ENCODE peak calls at places on chromosomes 16 and 17, in seven cellular contexts. One of them, this sample, is unnamed.

GRCh38 chr16:28090646-28091377 is 27.3 kb upstream of the GSG1L start:
- DNase-seq in left lung: no peak
- DNase-seq in body of pancreas: no peak
- DNase-seq in esophagus muscularis mucosa: no peak
- DNase-seq in right cardiac atrium: no peak
- DNase-seq in upper lobe of right lung: no peak
- DNase-seq in psoas muscle: no peak
- DNase-seq in this sample: no peak

GRCh38 chr17:77254961-77255741 is 114.4 kb downstream of the SEC14L1 start:
- DNase-seq in esophagus muscularis mucosa: no peak
- DNase-seq in psoas muscle: no peak
- DNase-seq in body of pancreas: peak; percentile 29
- DNase-seq in left lung: peak; percentile 85
- DNase-seq in upper lobe of right lung: peak; percentile 82
- DNase-seq in right cardiac atrium: peak; percentile 46
- DNase-seq in this sample: peak; percentile 98

GRCh38 chr17:57552114-57552601 is 192.9 kb downstream of the CCDC182 start:
- DNase-seq in right cardiac atrium: peak; percentile 71
- DNase-seq in upper lobe of right lung: no peak
- DNase-seq in esophagus muscularis mucosa: no peak
- DNase-seq in psoas muscle: no peak
- DNase-seq in body of pancreas: no peak
- DNase-seq in left lung: peak; percentile 61
- DNase-seq in this sample: no peak

GRCh38 chr17:51050291-51051033 is 70.2 kb downstream of the SPAG9 start:
- DNase-seq in esophagus muscularis mucosa: no peak
- DNase-seq in body of pancreas: no peak
- DNase-seq in left lung: no peak
- DNase-seq in psoas muscle: no peak
- DNase-seq in upper lobe of right lung: no peak
- DNase-seq in right cardiac atrium: no peak
- DNase-seq in this sample: no peak

GRCh38 chr16:46720619-46721018 is 27.5 kb downstream of the MYLK3 start:
- DNase-seq in body of pancreas: no peak
- DNase-seq in esophagus muscularis mucosa: no peak
- DNase-seq in psoas muscle: no peak
- DNase-seq in right cardiac atrium: no peak
- DNase-seq in left lung: no peak
- DNase-seq in upper lobe of right lung: no peak
- DNase-seq in this sample: no peak

GRCh38 chr16:81767987-81768592 is 11.0 kb upstream of the PLCG2 start:
- DNase-seq in left lung: no peak
- DNase-seq in body of pancreas: peak; percentile 61
- DNase-seq in right cardiac atrium: no peak
- DNase-seq in psoas muscle: no peak
- DNase-seq in upper lobe of right lung: no peak
- DNase-seq in esophagus muscularis mucosa: no peak
- DNase-seq in this sample: no peak

GRCh38 chr17:79664925-79665738 is 54.3 kb upstream of the RBFOX3 start:
- DNase-seq in esophagus muscularis mucosa: no peak
- DNase-seq in left lung: peak; percentile 81
- DNase-seq in body of pancreas: peak; percentile 86
- DNase-seq in psoas muscle: peak; percentile 57
- DNase-seq in upper lobe of right lung: peak; percentile 88
- DNase-seq in right cardiac atrium: peak; percentile 91
- DNase-seq in this sample: no peak

GRCh38 chr17:28763804-28764266 is 20.0 kb downstream of the TRAF4 start:
- DNase-seq in esophagus muscularis mucosa: no peak
- DNase-seq in body of pancreas: peak; percentile 86
- DNase-seq in right cardiac atrium: peak; percentile 74
- DNase-seq in psoas muscle: peak; percentile 67
- DNase-seq in left lung: no peak
- DNase-seq in upper lobe of right lung: no peak
- DNase-seq in this sample: no peak

GRCh38 chr16:89200124-89200849 is at the start of gene SLC22A31:
- DNase-seq in psoas muscle: no peak
- DNase-seq in upper lobe of right lung: peak; percentile 88
- DNase-seq in body of pancreas: no peak
- DNase-seq in esophagus muscularis mucosa: no peak
- DNase-seq in left lung: peak; percentile 87
- DNase-seq in right cardiac atrium: peak; percentile 54
- DNase-seq in this sample: peak; percentile 62
- H3K4me3 ChIP-seq in psoas muscle: peak within 1 kb of the TSS; percentile 48
- H3K4me3 ChIP-seq in upper lobe of right lung: peak within 1 kb of the TSS; percentile 40
- H3K4me3 ChIP-seq in body of pancreas: no peak within 1 kb of the TSS
- H3K4me3 ChIP-seq in esophagus muscularis mucosa: peak within 1 kb of the TSS; percentile 28
- H3K4me3 ChIP-seq in left lung: peak within 1 kb of the TSS; percentile 51
- H3K4me3 ChIP-seq in right cardiac atrium: peak within 1 kb of the TSS; percentile 44
- H3K4me3 ChIP-seq in this sample: peak within 1 kb of the TSS; percentile 42

GRCh38 chr16:87447323-87447722 is 45.5 kb downstream of the ZCCHC14 start:
- DNase-seq in esophagus muscularis mucosa: no peak
- DNase-seq in left lung: no peak
- DNase-seq in upper lobe of right lung: no peak
- DNase-seq in right cardiac atrium: no peak
- DNase-seq in psoas muscle: no peak
- DNase-seq in body of pancreas: no peak
- DNase-seq in this sample: no peak
- H3K27ac ChIP-seq in esophagus muscularis mucosa: peak overlapping the region; percentile 73
- H3K27ac ChIP-seq in left lung: no peak overlapping the region
- H3K27ac ChIP-seq in upper lobe of right lung: no peak overlapping the region
- H3K27ac ChIP-seq in right cardiac atrium: no peak overlapping the region
- H3K27ac ChIP-seq in psoas muscle: no peak overlapping the region
- H3K27ac ChIP-seq in body of pancreas: no peak overlapping the region
- H3K27ac ChIP-seq in this sample: no peak overlapping the region

GRCh38 chr17:49223517-49224197 is 6.9 kb downstream of the PHOSPHO1 start:
- DNase-seq in right cardiac atrium: peak; percentile 83
- DNase-seq in upper lobe of right lung: peak; percentile 77
- DNase-seq in psoas muscle: peak; percentile 54
- DNase-seq in left lung: peak; percentile 91
- DNase-seq in body of pancreas: peak; percentile 47
- DNase-seq in esophagus muscularis mucosa: no peak
- DNase-seq in this sample: no peak

GRCh38 chr17:49223168-49223516 is 7.4 kb downstream of the PHOSPHO1 start:
- DNase-seq in right cardiac atrium: no peak
- DNase-seq in body of pancreas: no peak
- DNase-seq in esophagus muscularis mucosa: no peak
- DNase-seq in upper lobe of right lung: no peak
- DNase-seq in left lung: no peak
- DNase-seq in psoas muscle: no peak
- DNase-seq in this sample: no peak

GRCh38 chr17:49225554-49226236 is 4.9 kb downstream of the PHOSPHO1 start:
- DNase-seq in right cardiac atrium: no peak
- DNase-seq in psoas muscle: no peak
- DNase-seq in upper lobe of right lung: no peak
- DNase-seq in body of pancreas: no peak
- DNase-seq in esophagus muscularis mucosa: no peak
- DNase-seq in left lung: no peak
- DNase-seq in this sample: no peak

GRCh38 chr17:49224198-49224996 is 6.2 kb downstream of the PHOSPHO1 start:
- DNase-seq in left lung: peak; percentile 90
- DNase-seq in psoas muscle: peak; percentile 30
- DNase-seq in esophagus muscularis mucosa: no peak
- DNase-seq in right cardiac atrium: peak; percentile 70
- DNase-seq in body of pancreas: peak; percentile 37
- DNase-seq in upper lobe of right lung: peak; percentile 69
- DNase-seq in this sample: no peak

DNA sequence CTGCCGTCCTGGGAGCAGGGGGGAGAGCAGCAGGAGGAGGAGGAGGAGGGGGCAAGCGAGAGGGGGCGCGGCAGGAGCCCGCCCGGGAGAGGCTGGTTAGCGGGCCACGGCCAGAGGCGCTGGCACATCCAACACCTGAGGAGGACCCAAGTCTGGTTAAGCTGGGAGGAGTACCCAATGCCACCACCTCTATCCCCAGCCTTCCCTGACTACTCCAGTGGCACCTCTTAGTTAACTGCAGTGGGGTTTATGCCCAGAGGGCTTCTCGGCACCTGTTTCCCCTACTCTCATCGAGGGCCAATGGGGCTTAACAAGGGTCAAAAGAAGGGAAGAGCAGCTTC is 5.6 kb downstream of the PHOSPHO1 start:
- DNase-seq in psoas muscle: no peak
- DNase-seq in upper lobe of right lung: no peak
- DNase-seq in left lung: no peak
- DNase-seq in esophagus muscularis mucosa: no peak
- DNase-seq in body of pancreas: no peak
- DNase-seq in right cardiac atrium: no peak
- DNase-seq in this sample: no peak
- H3K4me1 ChIP-seq in psoas muscle: peaks cover 8% of the 10 kb centered on the region
- H3K4me1 ChIP-seq in upper lobe of right lung: peaks cover 12% of the 10 kb centered on the region
- H3K4me1 ChIP-seq in left lung: peaks cover 46% of the 10 kb centered on the region
- H3K4me1 ChIP-seq in esophagus muscularis mucosa: peaks cover 28% of the 10 kb centered on the region
- H3K4me1 ChIP-seq in body of pancreas: peaks cover 21% of the 10 kb centered on the region
- H3K4me1 ChIP-seq in right cardiac atrium: no peaks in the 10 kb centered on the region
- H3K4me1 ChIP-seq in this sample: no peaks in the 10 kb centered on the region

DNA sequence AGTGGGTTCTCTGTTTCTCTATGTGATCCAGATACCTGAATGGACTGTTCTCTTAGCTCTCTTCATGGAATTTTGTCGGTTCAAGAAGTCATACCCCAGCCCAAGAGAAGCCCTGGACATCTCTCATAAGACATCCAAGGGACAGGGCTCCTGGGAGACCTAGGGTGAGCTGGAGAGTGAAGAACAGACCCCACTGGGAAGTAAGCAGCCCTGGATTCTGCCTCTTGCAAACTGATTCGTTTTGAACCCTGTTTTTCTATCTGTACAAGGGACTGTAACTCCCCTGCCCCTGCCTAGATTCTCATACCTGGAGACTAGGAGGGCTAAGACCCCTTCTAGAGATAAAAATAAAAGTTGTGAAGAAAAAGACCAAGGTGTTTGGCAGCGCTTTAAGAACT is 460 bp downstream of the CCL3L1 start:
- DNase-seq in upper lobe of right lung: no peak
- DNase-seq in body of pancreas: no peak
- DNase-seq in psoas muscle: no peak
- DNase-seq in left lung: no peak
- DNase-seq in right cardiac atrium: no peak
- DNase-seq in esophagus muscularis mucosa: no peak
- DNase-seq in this sample: no peak
- H3K4me3 ChIP-seq in upper lobe of right lung: no peak overlapping the region
- H3K4me3 ChIP-seq in body of pancreas: no peak overlapping the region
- H3K4me3 ChIP-seq in psoas muscle: no peak overlapping the region
- H3K4me3 ChIP-seq in left lung: peak overlapping the region; percentile 15
- H3K4me3 ChIP-seq in right cardiac atrium: no peak overlapping the region
- H3K4me3 ChIP-seq in esophagus muscularis mucosa: no peak overlapping the region
- H3K4me3 ChIP-seq in this sample: no peak overlapping the region

GRCh38 chr16:12091569-12092346 is 115.2 kb downstream of the SNX29 start:
- DNase-seq in body of pancreas: no peak
- DNase-seq in upper lobe of right lung: peak; percentile 34
- DNase-seq in esophagus muscularis mucosa: no peak
- DNase-seq in right cardiac atrium: no peak
- DNase-seq in psoas muscle: no peak
- DNase-seq in left lung: no peak
- DNase-seq in this sample: peak; percentile 14
- H3K27ac ChIP-seq in body of pancreas: no peak overlapping the region
- H3K27ac ChIP-seq in upper lobe of right lung: peak overlapping the region; percentile 45
- H3K27ac ChIP-seq in esophagus muscularis mucosa: no peak overlapping the region
- H3K27ac ChIP-seq in right cardiac atrium: no peak overlapping the region
- H3K27ac ChIP-seq in psoas muscle: no peak overlapping the region
- H3K27ac ChIP-seq in left lung: peak overlapping the region; percentile 26
- H3K27ac ChIP-seq in this sample: no peak overlapping the region

This sample was measured in RWPE2.